ENCODE peak calls at places on chromosomes 3 and 15, in ten cellular contexts. X, T, N, C, K, Z, R, S, Q and M are unnamed samples.

GRCh38 chr15:47802216-47802615 is 84.9 kb downstream of the SEMA6D start:
- DNase-seq in X (no peak), T (no peak), N (no peak), C (no peak), K (no peak), Z (no peak), R (no peak), S (no peak), Q (no peak), M (no peak)

GRCh38 chr3:71061037-71061436 is 522.5 kb downstream of the FOXP1 start:
- DNase-seq in X (no peak), T (no peak), N (no peak), C (no peak), K (no peak), Z (no peak), R (no peak), S (no peak), Q (no peak), M (no peak)

GRCh38 chr3:137582484-137582883 is 181.6 kb upstream of the SOX14 start:
- DNase-seq in X (no peak), T (no peak), N (no peak), C (no peak), K (no peak), Z (no peak), R (no peak), S (no peak), Q (no peak), M (no peak)

GRCh38 chr3:49721165-49721860 is 1.8 kb upstream of the AMIGO3 start:
- DNase-seq in X (peak), T (no peak), N (peak), C (no peak), K (no peak), Z (no peak), R (no peak), S (no peak), Q (no peak), M (no peak)

GRCh38 chr15:52870015-52870414 is 79.9 kb upstream of the ONECUT1 start:
- DNase-seq in X (no peak), T (no peak), N (no peak), C (no peak), K (no peak), Z (no peak), R (no peak), S (no peak), Q (no peak), M (no peak)

GRCh38 chr15:72155635-72156616 is 37.7 kb downstream of the SENP8 start:
- DNase-seq in X (peak), T (peak), N (peak), C (peak), K (peak), Z (peak), R (peak), S (peak), Q (peak), M (peak)

GRCh38 chr3:76941376-76941775 is 98.5 kb upstream of the ROBO2 start:
- DNase-seq in X (no peak), T (no peak), N (no peak), C (no peak), K (no peak), Z (no peak), R (no peak), S (no peak), Q (peak), M (no peak)

GRCh38 chr15:65335278-65336055 is 31.0 kb downstream of the RNU5B-1 start:
- DNase-seq in X (no peak), T (no peak), N (no peak), C (no peak), K (no peak), Z (no peak), R (no peak), S (no peak), Q (no peak), M (no peak)

GRCh38 chr15:89442671-89443307 is 53.6 kb downstream of the RHCG start:
- DNase-seq in X (no peak), T (no peak), N (peak), C (no peak), K (no peak), Z (peak), R (no peak), S (no peak), Q (peak), M (no peak)

GRCh38 chr15:94576889-94577533 is 345.6 kb downstream of the MCTP2 start:
- DNase-seq in X (no peak), T (no peak), N (no peak), C (no peak), K (peak), Z (peak), R (peak), S (peak), Q (peak), M (no peak)

GRCh38 chr3:162721736-162722135 is 1225.1 kb downstream of the OTOL1 start:
- DNase-seq in X (no peak), T (no peak), N (no peak), C (no peak), K (no peak), Z (no peak), R (no peak), S (no peak), Q (no peak), M (no peak)

GRCh38 chr3:41290736-41291135 is 91.4 kb downstream of the CTNNB1 start:
- DNase-seq in X (no peak), T (no peak), N (no peak), C (no peak), K (no peak), Z (no peak), R (no peak), S (no peak), Q (no peak), M (no peak)

GRCh38 chr3:59386165-59386564 is 336.3 kb upstream of the CFAP20DC start:
- DNase-seq in X (no peak), T (no peak), N (no peak), C (no peak), K (no peak), Z (no peak), R (no peak), S (no peak), Q (no peak), M (no peak)

GRCh38 chr3:120137548-120137947 is 43.3 kb upstream of the GSK3B start:
- DNase-seq in X (no peak), T (no peak), N (no peak), C (no peak), K (no peak), Z (no peak), R (no peak), S (no peak), Q (no peak), M (no peak)

GRCh38 chr3:184230603-184231528 is 1.5 kb downstream of the VWA5B2 start:
- DNase-seq in X (no peak), T (no peak), N (no peak), C (no peak), K (no peak), Z (no peak), R (no peak), S (no peak), Q (no peak), M (no peak)

GRCh38 chr3:42264399-42265058 is 1.5 kb downstream of the CCK start:
- DNase-seq in X (no peak), T (no peak), N (peak), C (no peak), K (no peak), Z (no peak), R (no peak), S (no peak), Q (peak), M (peak)

GRCh38 chr3:18144571-18144970 is 280.6 kb downstream of the SATB1 start:
- DNase-seq in X (no peak), T (no peak), N (no peak), C (no peak), K (no peak), Z (no peak), R (no peak), S (no peak), Q (no peak), M (no peak)

GRCh38 chr3:49493901-49494300 is 23.8 kb downstream of the DAG1 start:
- DNase-seq in X (no peak), T (no peak), N (no peak), C (no peak), K (no peak), Z (no peak), R (no peak), S (no peak), Q (no peak), M (no peak)

GRCh38 chr3:185076219-185076618 is 76.6 kb downstream of the C3orf70 start:
- DNase-seq in X (no peak), T (no peak), N (no peak), C (no peak), K (no peak), Z (no peak), R (no peak), S (no peak), Q (no peak), M (no peak)

GRCh38 chr15:74833376-74834107 is 7.1 kb downstream of the CPLX3 start:
- DNase-seq in X (no peak), T (no peak), N (no peak), C (no peak), K (no peak), Z (no peak), R (no peak), S (no peak), Q (no peak), M (no peak)

GRCh38 chr3:127940116-127940515 is 25.1 kb downstream of the KBTBD12 start:
- DNase-seq in X (no peak), T (no peak), N (no peak), C (no peak), K (no peak), Z (no peak), R (no peak), S (no peak), Q (no peak), M (no peak)

GRCh38 chr15:52765779-52766178 is 24.4 kb downstream of the ONECUT1 start:
- DNase-seq in X (no peak), T (no peak), N (no peak), C (no peak), K (no peak), Z (no peak), R (no peak), S (no peak), Q (no peak), M (no peak)

GRCh38 chr3:90062018-90062417 is 954.6 kb downstream of the EPHA3 start:
- DNase-seq in X (no peak), T (no peak), N (no peak), C (no peak), K (no peak), Z (peak), R (no peak), S (no peak), Q (peak), M (no peak)

GRCh38 chr15:95910643-95911212 is 419.8 kb upstream of the NR2F2 start:
- DNase-seq in X (no peak), T (no peak), N (no peak), C (no peak), K (no peak), Z (no peak), R (no peak), S (no peak), Q (no peak), M (no peak)

GRCh38 chr15:100263721-100264455 is 77.9 kb downstream of the ADAMTS17 start:
- DNase-seq in X (no peak), T (no peak), N (no peak), C (no peak), K (no peak), Z (no peak), R (no peak), S (no peak), Q (no peak), M (no peak)

GRCh38 chr3:134937256-134938023 is 142.4 kb downstream of the EPHB1 start:
- DNase-seq in X (no peak), T (no peak), N (no peak), C (no peak), K (no peak), Z (peak), R (no peak), S (no peak), Q (no peak), M (no peak)
- H3K27ac ChIP-seq in X (no peak), T (no peak), N (no peak), C (no peak), K (no peak), Z (no peak), R (no peak), S (no peak), Q (no peak), M (no peak)

GRCh38 chr3:141450727-141451378 is 36.0 kb upstream of the RASA2 start:
- DNase-seq in X (no peak), T (no peak), N (no peak), C (no peak), K (no peak), Z (no peak), R (no peak), S (no peak), Q (no peak), M (no peak)
- H3K27ac ChIP-seq in X (peak), T (no peak), N (no peak), C (peak), K (no peak), Z (no peak), R (no peak), S (peak), Q (no peak), M (no peak)

GRCh38 chr3:189901481-189901880 is 219.2 kb downstream of the P3H2 start:
- DNase-seq in X (no peak), T (no peak), N (no peak), C (no peak), K (no peak), Z (no peak), R (no peak), S (no peak), Q (no peak), M (no peak)
- H3K27ac ChIP-seq in X (no peak), T (no peak), N (no peak), C (no peak), K (no peak), Z (no peak), R (no peak), S (no peak), Q (no peak), M (no peak)

DNA sequence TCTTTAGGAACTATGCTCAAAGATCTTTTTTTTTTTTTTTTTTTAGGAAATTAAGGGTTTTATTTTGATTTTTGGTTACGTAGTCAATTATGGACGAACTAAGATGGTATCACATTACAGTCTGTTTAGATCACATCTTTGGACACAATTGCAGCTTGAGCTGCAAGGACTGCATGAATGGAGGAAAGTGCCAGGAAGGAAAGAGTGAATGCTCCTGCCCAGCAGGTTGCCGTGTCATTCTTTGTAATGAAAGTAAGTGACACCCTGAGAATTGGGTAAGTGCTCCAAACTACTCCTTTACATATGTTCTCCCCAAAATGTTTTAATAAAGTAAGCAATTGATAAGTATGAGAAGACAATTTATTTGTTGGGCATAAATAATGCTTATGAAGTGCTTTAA is 716.5 kb upstream of the GOLIM4 start:
- DNase-seq in X (no peak), T (no peak), N (no peak), C (no peak), K (no peak), Z (no peak), R (no peak), S (no peak), Q (peak), M (no peak)
- H3K27ac ChIP-seq in X (no peak), T (no peak), N (no peak), C (no peak), K (no peak), Z (no peak), R (no peak), S (no peak), Q (no peak), M (no peak)

GRCh38 chr15:62907275-62907674 is 135.3 kb upstream of the TPM1 start:
- DNase-seq in X (no peak), T (no peak), N (no peak), C (no peak), K (no peak), Z (no peak), R (no peak), S (no peak), Q (no peak), M (no peak)

GRCh38 chr15:62904041-62904440 is 138.5 kb upstream of the TPM1 start:
- DNase-seq in X (no peak), T (no peak), N (no peak), C (no peak), K (no peak), Z (no peak), R (no peak), S (no peak), Q (no peak), M (no peak)

GRCh38 chr15:62909257-62909656 is 133.3 kb upstream of the TPM1 start:
- DNase-seq in X (no peak), T (no peak), N (no peak), C (no peak), K (no peak), Z (no peak), R (no peak), S (no peak), Q (no peak), M (no peak)

GRCh38 chr15:62904511-62904910 is 138.0 kb upstream of the TPM1 start:
- DNase-seq in X (no peak), T (no peak), N (no peak), C (no peak), K (no peak), Z (no peak), R (no peak), S (no peak), Q (peak), M (no peak)

DNA sequence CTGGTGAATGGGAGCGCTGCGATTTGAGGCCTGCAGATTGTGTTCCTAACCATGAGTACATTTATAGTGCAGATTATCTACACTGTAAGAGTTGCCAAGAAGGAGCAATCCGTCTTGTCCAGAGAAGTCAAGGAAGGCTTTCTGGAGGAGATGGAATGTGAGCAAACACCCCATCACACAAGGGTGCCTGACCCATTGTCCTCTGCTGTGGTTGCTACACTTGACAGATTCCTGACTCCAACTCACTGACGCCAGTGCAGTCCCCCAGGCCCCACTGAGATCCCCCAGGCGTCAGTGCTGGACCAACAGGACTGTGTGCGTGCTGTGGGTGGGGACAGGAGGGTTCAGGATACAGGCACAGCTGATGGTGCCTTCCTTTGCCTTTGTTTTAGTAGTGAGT is 135.9 kb upstream of the TPM1 start:
- DNase-seq in X (no peak), T (no peak), N (no peak), C (no peak), K (no peak), Z (no peak), R (no peak), S (no peak), Q (no peak), M (no peak)
- H3K27ac ChIP-seq in X (no peak), T (no peak), N (no peak), C (no peak), K (no peak), Z (no peak), R (no peak), S (no peak), Q (no peak), M (no peak)

GRCh38 chr15:42858999-42859789 is 61.4 kb downstream of the TTBK2 start:
- DNase-seq in X (no peak), T (no peak), N (no peak), C (no peak), K (no peak), Z (no peak), R (no peak), S (no peak), Q (peak), M (no peak)

GRCh38 chr15:42863572-42864239 is 56.9 kb downstream of the TTBK2 start:
- DNase-seq in X (no peak), T (no peak), N (no peak), C (no peak), K (no peak), Z (no peak), R (no peak), S (no peak), Q (no peak), M (no peak)

GRCh38 chr15:42854576-42854975 is 66.0 kb downstream of the TTBK2 start:
- DNase-seq in X (no peak), T (no peak), N (no peak), C (no peak), K (no peak), Z (no peak), R (no peak), S (no peak), Q (no peak), M (no peak)

GRCh38 chr15:42858540-42858939 is 62.0 kb downstream of the TTBK2 start:
- DNase-seq in X (no peak), T (no peak), N (no peak), C (no peak), K (no peak), Z (no peak), R (no peak), S (no peak), Q (no peak), M (no peak)
- H3K27ac ChIP-seq in X (no peak), T (no peak), N (no peak), C (no peak), K (no peak), Z (no peak), R (no peak), S (no peak), Q (no peak), M (no peak)

GRCh38 chr3:54264050-54264449 is 141.7 kb downstream of the CACNA2D3 start:
- DNase-seq in X (no peak), T (no peak), N (no peak), C (no peak), K (no peak), Z (no peak), R (no peak), S (no peak), Q (no peak), M (no peak)

GRCh38 chr3:54262541-54262940 is 140.2 kb downstream of the CACNA2D3 start:
- DNase-seq in X (no peak), T (no peak), N (no peak), C (no peak), K (no peak), Z (no peak), R (no peak), S (no peak), Q (no peak), M (no peak)

GRCh38 chr3:54257114-54257513 is 134.8 kb downstream of the CACNA2D3 start:
- DNase-seq in X (no peak), T (no peak), N (no peak), C (no peak), K (no peak), Z (no peak), R (no peak), S (no peak), Q (no peak), M (no peak)

GRCh38 chr3:54262943-54263342 is 140.6 kb downstream of the CACNA2D3 start:
- DNase-seq in X (no peak), T (no peak), N (no peak), C (no peak), K (no peak), Z (no peak), R (no peak), S (no peak), Q (no peak), M (no peak)
- H3K27ac ChIP-seq in X (no peak), T (no peak), N (no peak), C (no peak), K (no peak), Z (no peak), R (no peak), S (no peak), Q (no peak), M (no peak)

GRCh38 chr3:45154641-45155147 is 8.5 kb upstream of the CDCP1 start:
- DNase-seq in X (no peak), T (no peak), N (no peak), C (no peak), K (no peak), Z (no peak), R (no peak), S (no peak), Q (no peak), M (no peak)

GRCh38 chr3:45152307-45152706 is 6.1 kb upstream of the CDCP1 start:
- DNase-seq in X (no peak), T (no peak), N (no peak), C (no peak), K (no peak), Z (no peak), R (no peak), S (no peak), Q (no peak), M (no peak)

GRCh38 chr3:45148921-45149320 is 2.7 kb upstream of the CDCP1 start:
- DNase-seq in X (no peak), T (no peak), N (no peak), C (no peak), K (no peak), Z (no peak), R (no peak), S (no peak), Q (peak), M (no peak)

GRCh38 chr3:45151100-45151499 is 4.9 kb upstream of the CDCP1 start:
- DNase-seq in X (no peak), T (no peak), N (no peak), C (no peak), K (no peak), Z (no peak), R (no peak), S (no peak), Q (no peak), M (no peak)

GRCh38 chr3:45153658-45154437 is 7.7 kb upstream of the CDCP1 start:
- DNase-seq in X (no peak), T (no peak), N (no peak), C (no peak), K (no peak), Z (no peak), R (no peak), S (no peak), Q (peak), M (no peak)
- H3K27ac ChIP-seq in X (no peak), T (no peak), N (no peak), C (peak), K (no peak), Z (no peak), R (no peak), S (no peak), Q (no peak), M (no peak)